ENCODE peak calls at places on chromosome 7, in nine cellular contexts. One of them, this sample, is unnamed.
A peak's percentile ranks its signal among the peaks of the same experiment; 100 is the strongest.

GRCh38 chr7:154409703-154410311 is 357.6 kb downstream of the DPP6 start:
- DNase-seq in GM06990: no peak
- DNase-seq in T-helper 2 cell: no peak
- DNase-seq in T-helper 9 cell: no peak
- DNase-seq in SW 1271: no peak
- DNase-seq in tibial artery: no peak
- DNase-seq in left ventricle myocardium superior: no peak
- DNase-seq in stomach: no peak
- DNase-seq in mesenteric fat pad: no peak
- DNase-seq in this sample: no peak

GRCh38 chr7:108335264-108335918 is 120.8 kb downstream of the NRCAM start:
- DNase-seq in GM06990: no peak
- DNase-seq in T-helper 2 cell: no peak
- DNase-seq in T-helper 9 cell: no peak
- DNase-seq in SW 1271: no peak
- DNase-seq in tibial artery: no peak
- DNase-seq in left ventricle myocardium superior: no peak
- DNase-seq in stomach: no peak
- DNase-seq in mesenteric fat pad: no peak
- DNase-seq in this sample: no peak

GRCh38 chr7:20085086-20085485 is 132.1 kb downstream of the MACC1 start:
- DNase-seq in GM06990: no peak
- DNase-seq in T-helper 2 cell: no peak
- DNase-seq in T-helper 9 cell: no peak
- DNase-seq in SW 1271: no peak
- DNase-seq in tibial artery: no peak
- DNase-seq in left ventricle myocardium superior: no peak
- DNase-seq in stomach: no peak
- DNase-seq in mesenteric fat pad: no peak
- DNase-seq in this sample: no peak

GRCh38 chr7:116447436-116447835 is 52.1 kb upstream of the CAV2 start:
- DNase-seq in GM06990: no peak
- DNase-seq in T-helper 2 cell: no peak
- DNase-seq in T-helper 9 cell: no peak
- DNase-seq in SW 1271: no peak
- DNase-seq in tibial artery: no peak
- DNase-seq in left ventricle myocardium superior: no peak
- DNase-seq in stomach: no peak
- DNase-seq in mesenteric fat pad: no peak
- DNase-seq in this sample: no peak

GRCh38 chr7:85695041-85695990 is 508.5 kb upstream of the SEMA3D start:
- DNase-seq in GM06990: no peak
- DNase-seq in T-helper 2 cell: no peak
- DNase-seq in T-helper 9 cell: no peak
- DNase-seq in SW 1271: no peak
- DNase-seq in tibial artery: no peak
- DNase-seq in left ventricle myocardium superior: no peak
- DNase-seq in stomach: no peak
- DNase-seq in mesenteric fat pad: no peak
- DNase-seq in this sample: no peak

GRCh38 chr7:43669286-43670081 is 59.8 kb downstream of the COA1 start:
- DNase-seq in GM06990: no peak
- DNase-seq in T-helper 2 cell: peak; percentile 26
- DNase-seq in T-helper 9 cell: peak; percentile 64
- DNase-seq in SW 1271: no peak
- DNase-seq in tibial artery: no peak
- DNase-seq in left ventricle myocardium superior: no peak
- DNase-seq in stomach: no peak
- DNase-seq in mesenteric fat pad: no peak
- DNase-seq in this sample: no peak

GRCh38 chr7:16688249-16688648 is 42.3 kb downstream of the BZW2 start:
- DNase-seq in GM06990: no peak
- DNase-seq in T-helper 2 cell: no peak
- DNase-seq in T-helper 9 cell: no peak
- DNase-seq in SW 1271: no peak
- DNase-seq in tibial artery: no peak
- DNase-seq in left ventricle myocardium superior: no peak
- DNase-seq in stomach: no peak
- DNase-seq in mesenteric fat pad: no peak
- DNase-seq in this sample: no peak

GRCh38 chr7:133860628-133861135 is 266.5 kb upstream of the LRGUK start:
- DNase-seq in GM06990: no peak
- DNase-seq in T-helper 2 cell: no peak
- DNase-seq in T-helper 9 cell: no peak
- DNase-seq in SW 1271: no peak
- DNase-seq in tibial artery: no peak
- DNase-seq in left ventricle myocardium superior: no peak
- DNase-seq in stomach: no peak
- DNase-seq in mesenteric fat pad: no peak
- DNase-seq in this sample: no peak

GRCh38 chr7:107230334-107230733 is 61.5 kb downstream of the HBP1 start:
- DNase-seq in GM06990: no peak
- DNase-seq in T-helper 2 cell: no peak
- DNase-seq in T-helper 9 cell: no peak
- DNase-seq in SW 1271: no peak
- DNase-seq in tibial artery: no peak
- DNase-seq in left ventricle myocardium superior: no peak
- DNase-seq in stomach: no peak
- DNase-seq in mesenteric fat pad: no peak
- DNase-seq in this sample: no peak

GRCh38 chr7:93249749-93250148 is 17.6 kb downstream of the VPS50 start:
- DNase-seq in GM06990: no peak
- DNase-seq in T-helper 2 cell: no peak
- DNase-seq in T-helper 9 cell: no peak
- DNase-seq in SW 1271: no peak
- DNase-seq in tibial artery: no peak
- DNase-seq in left ventricle myocardium superior: no peak
- DNase-seq in stomach: no peak
- DNase-seq in mesenteric fat pad: no peak
- DNase-seq in this sample: no peak

GRCh38 chr7:56079450-56080185 is 13.1 kb downstream of the PHKG1 start:
- DNase-seq in GM06990: no peak
- DNase-seq in T-helper 2 cell: no peak
- DNase-seq in T-helper 9 cell: no peak
- DNase-seq in SW 1271: no peak
- DNase-seq in tibial artery: peak; percentile 94
- DNase-seq in left ventricle myocardium superior: peak; percentile 92
- DNase-seq in stomach: peak; percentile 78
- DNase-seq in mesenteric fat pad: peak; percentile 92
- DNase-seq in this sample: peak; percentile 95

GRCh38 chr7:85806321-85806720 is 619.5 kb upstream of the SEMA3D start:
- DNase-seq in GM06990: no peak
- DNase-seq in T-helper 2 cell: no peak
- DNase-seq in T-helper 9 cell: no peak
- DNase-seq in SW 1271: no peak
- DNase-seq in tibial artery: no peak
- DNase-seq in left ventricle myocardium superior: no peak
- DNase-seq in stomach: no peak
- DNase-seq in mesenteric fat pad: no peak
- DNase-seq in this sample: no peak

This sample was measured in right cardiac atrium.